ENCODE peak calls at places on chromosome 6, in seven cellular contexts. T, L, G, A, U, E and J are unnamed samples.

GRCh38 chr6:54897462-54898189 is 51.1 kb downstream of the FAM83B start:
- DNase-seq in L (no peak), A (no peak), T (no peak), U (no peak), E (no peak), G (no peak), J (no peak)

GRCh38 chr6:87756858-87757257 is 54.8 kb upstream of the AKIRIN2 start:
- DNase-seq in T (no peak), U (no peak), L (peak; percentile 90), E (no peak), G (no peak), A (peak; percentile 46), J (peak; percentile 45)

GRCh38 chr6:80742481-80742880 is 636.0 kb downstream of the BCKDHB start:
- DNase-seq in E (no peak), L (peak; percentile 67), G (no peak), U (no peak), T (peak; percentile 47), A (no peak), J (no peak)

GRCh38 chr6:148677594-148678476 is 69.0 kb upstream of the UST start:
- DNase-seq in G (no peak), E (no peak), L (peak; percentile 69), A (no peak), T (no peak), U (no peak), J (no peak)

GRCh38 chr6:26392932-26393636 is 9.0 kb upstream of the BTN3A1 start:
- DNase-seq in T (no peak), U (no peak), A (no peak), L (no peak), G (no peak), E (no peak), J (no peak)

GRCh38 chr6:7166410-7167293 is 58.9 kb downstream of the RREB1 start:
- DNase-seq in G (no peak), A (no peak), E (no peak), T (no peak), L (no peak), U (no peak), J (no peak)

GRCh38 chr6:163083141-163083540 is 331.4 kb upstream of the QKI start:
- DNase-seq in T (no peak), G (no peak), A (no peak), L (no peak), U (no peak), E (no peak), J (no peak)

GRCh38 chr6:114997813-114998292 is 655.0 kb upstream of the HS3ST5 start:
- DNase-seq in G (no peak), E (no peak), L (no peak), U (no peak), T (no peak), A (no peak), J (no peak)

GRCh38 chr6:46011241-46012085 is 4.2 kb downstream of the CLIC5 start:
- DNase-seq in U (no peak), L (no peak), A (peak; percentile 47), G (no peak), E (peak; percentile 52), T (no peak), J (peak; percentile 78)

GRCh38 chr6:42834056-42834455 is 45.4 kb upstream of the RPL7L1 start:
- DNase-seq in A (no peak), E (no peak), T (no peak), U (no peak), G (no peak), L (no peak), J (no peak)

GRCh38 chr6:124655856-124656255 is 306.4 kb upstream of the RNF217 start:
- DNase-seq in L (no peak), A (no peak), T (no peak), E (no peak), G (no peak), U (no peak), J (no peak)

GRCh38 chr6:130681028-130681427 is 146.2 kb upstream of the SMLR1 start:
- DNase-seq in E (no peak), T (no peak), U (no peak), G (no peak), L (no peak), A (no peak), J (no peak)

GRCh38 chr6:166317261-166318212 is 9.3 kb upstream of the PRR18 start:
- DNase-seq in A (no peak), G (no peak), E (no peak), U (no peak), T (no peak), L (no peak), J (no peak)

GRCh38 chr6:168968228-168968627 is 285.4 kb downstream of the THBS2 start:
- DNase-seq in U (no peak), L (no peak), E (no peak), A (no peak), T (peak; percentile 75), G (no peak), J (no peak)

GRCh38 chr6:111793711-111794111 is 79.5 kb downstream of the FYN start:
- DNase-seq in U (no peak), G (no peak), E (no peak), A (peak; percentile 47), T (no peak), L (no peak), J (peak; percentile 47)

GRCh38 chr6:41161380-41161779 is 1.5 kb downstream of the TREM2 start:
- DNase-seq in T (no peak), U (no peak), G (no peak), L (no peak), A (no peak), E (no peak), J (no peak)

GRCh38 chr6:169340395-169340794 is 86.7 kb upstream of the THBS2 start:
- DNase-seq in L (no peak), G (no peak), E (no peak), T (no peak), U (no peak), A (no peak), J (no peak)